ENCODE peak calls at places on chromosome 14, in five cellular contexts. X is NCI-H510A treated with DMSO at 0.1 percent for 48 hours; P is CD4-positive, CD25-positive, alpha-beta regulatory T cell; O is AG10803; Q is A172. J is an unnamed sample.
A peak's percentile ranks its signal among the peaks of the same experiment; 100 is the strongest.

GRCh38 chr14:25049559-25050493 is at the start of gene STXBP6:
- DNase-seq in X (peak; percentile 58), P (no peak), O (peak; percentile 75), Q (no peak), J (peak; percentile 74)

GRCh38 chr14:60647081-60647836 is 2.0 kb downstream of the SIX1 start:
- DNase-seq in X (peak; percentile 72), P (no peak), O (peak; percentile 56), Q (no peak), J (no peak)

GRCh38 chr14:54025661-54026060 is 69.0 kb upstream of the BMP4 start:
- DNase-seq in X (no peak), P (no peak), O (no peak), Q (peak; percentile 15), J (no peak)

GRCh38 chr14:53249059-53249458 is 95.9 kb upstream of the DDHD1 start:
- DNase-seq in X (no peak), P (no peak), O (no peak), Q (no peak), J (no peak)

GRCh38 chr14:106506901-106507305 is 980.5 kb downstream of the TMEM121 start:
- DNase-seq in X (no peak), P (peak; percentile 73), O (no peak), Q (no peak), J (no peak)

GRCh38 chr14:68630081-68630571 is 162.7 kb downstream of the ZFP36L1 start:
- DNase-seq in X (no peak), P (no peak), O (no peak), Q (no peak), J (no peak)

GRCh38 chr14:60188115-60188514 is 22.9 kb upstream of the DHRS7 start:
- DNase-seq in X (no peak), P (no peak), O (no peak), Q (no peak), J (no peak)

GRCh38 chr14:65296402-65296801 is 116.1 kb upstream of the FUT8 start:
- DNase-seq in X (no peak), P (no peak), O (peak; percentile 23), Q (no peak), J (no peak)

GRCh38 chr14:30620178-30620577 is 1.9 kb upstream of the SCFD1 start:
- DNase-seq in X (no peak), P (peak; percentile 34), O (peak; percentile 51), Q (peak; percentile 46), J (no peak)

GRCh38 chr14:22846811-22847307 is 10.5 kb downstream of the MMP14 start:
- DNase-seq in X (no peak), P (no peak), O (no peak), Q (no peak), J (no peak)

GRCh38 chr14:36659822-36660735 is 1.6 kb upstream of the PAX9 start:
- DNase-seq in X (peak; percentile 55), P (no peak), O (no peak), Q (no peak), J (no peak)

GRCh38 chr14:51398898-51399297 is 158.9 kb downstream of the TMX1 start:
- DNase-seq in X (no peak), P (no peak), O (peak; percentile 72), Q (peak; percentile 71), J (no peak)

GRCh38 chr14:74578479-74578878 is 33.6 kb downstream of the LTBP2 start:
- DNase-seq in X (no peak), P (no peak), O (no peak), Q (no peak), J (no peak)

GRCh38 chr14:96626916-96627315 is 124.7 kb downstream of the PAPOLA start:
- DNase-seq in X (no peak), P (no peak), O (no peak), Q (no peak), J (no peak)

GRCh38 chr14:51283402-51283825 is 43.4 kb downstream of the TMX1 start:
- DNase-seq in X (peak; percentile 90), P (peak; percentile 61), O (peak; percentile 92), Q (peak; percentile 75), J (no peak)

GRCh38 chr14:40494483-40494882 is 1062.2 kb upstream of the FBXO33 start:
- DNase-seq in X (no peak), P (no peak), O (no peak), Q (no peak), J (no peak)

GRCh38 chr14:105145381-105146180 is 23.0 kb downstream of the JAG2 start:
- DNase-seq in X (no peak), P (no peak), O (no peak), Q (no peak), J (no peak)

GRCh38 chr14:54564071-54564798 is 2.7 kb upstream of the SAMD4A start:
- DNase-seq in X (peak; percentile 38), P (peak; percentile 72), O (peak; percentile 47), Q (no peak), J (peak; percentile 18)

GRCh38 chr14:31487891-31488290 is at the start of gene GPR33:
- DNase-seq in X (no peak), P (no peak), O (no peak), Q (no peak), J (no peak)

GRCh38 chr14:56661478-56661877 is 81.9 kb downstream of the TMEM260 start:
- DNase-seq in X (no peak), P (no peak), O (no peak), Q (no peak), J (no peak)

GRCh38 chr14:30796707-30797106 is 77.7 kb upstream of the COCH start:
- DNase-seq in X (no peak), P (no peak), O (no peak), Q (no peak), J (no peak)

GRCh38 chr14:20659813-20660395 is 18.4 kb upstream of the OR6S1 start:
- DNase-seq in X (no peak), P (no peak), O (no peak), Q (no peak), J (no peak)

GRCh38 chr14:65476290-65476941 is 63.9 kb downstream of the FUT8 start:
- DNase-seq in X (no peak), P (peak; percentile 19), O (no peak), Q (no peak), J (no peak)

GRCh38 chr14:83197271-83197670 is 1663.6 kb upstream of the SEL1L start:
- DNase-seq in X (no peak), P (no peak), O (no peak), Q (no peak), J (no peak)

GRCh38 chr14:96741151-96741977 is 55.8 kb upstream of the VRK1 start:
- DNase-seq in X (peak; percentile 21), P (peak; percentile 68), O (peak; percentile 29), Q (peak; percentile 4), J (peak; percentile 81)

GRCh38 chr14:63598821-63599220 is 42.9 kb downstream of the WDR89 start:
- DNase-seq in X (no peak), P (no peak), O (no peak), Q (no peak), J (no peak)